ENCODE peak calls at places on chromosomes 16 and 17, in ten cellular contexts. F is AG09309; K is cardiac muscle cell; Y is fibroblast of lung; I is endodermal cell; L is mesothelial cell of epicardium; A is bronchial epithelial cell; N is foreskin keratinocyte; U is CD8-positive, alpha-beta T cell; O is cardiac fibroblast. E is an unnamed sample.

GRCh38 chr16:79758615-79759346 is 158.2 kb upstream of the MAF start:
- DNase-seq in L (no peak), F (no peak), O (no peak), Y (peak; percentile 57), A (peak; percentile 78), K (no peak), U (no peak), N (peak; percentile 87), I (no peak), E (no peak)

GRCh38 chr16:21599994-21600773 is 807 bp downstream of the METTL9 start:
- DNase-seq in N (peak; percentile 58), U (no peak), I (no peak), A (peak; percentile 68), K (peak; percentile 48), F (no peak), Y (peak; percentile 40), L (no peak), O (peak; percentile 65), E (no peak)

GRCh38 chr17:34736611-34737010 is 157.2 kb downstream of the TMEM132E start:
- DNase-seq in I (peak; percentile 41), O (no peak), L (no peak), Y (no peak), F (no peak), N (no peak), U (no peak), A (no peak), K (no peak), E (no peak)

GRCh38 chr16:53864819-53865491 is 161.0 kb downstream of the FTO start:
- DNase-seq in N (peak; percentile 68), L (no peak), F (no peak), K (peak; percentile 11), I (no peak), O (peak; percentile 59), A (peak; percentile 90), U (no peak), Y (no peak), E (no peak)

GRCh38 chr17:42428141-42428944 is 5.3 kb upstream of the CAVIN1 start:
- DNase-seq in A (peak; percentile 99), O (peak; percentile 99), N (peak; percentile 99), I (peak; percentile 85), Y (peak; percentile 95), K (peak; percentile 94), U (peak; percentile 47), F (peak; percentile 97), L (no peak), E (no peak)

GRCh38 chr17:9566067-9566466 is 9.6 kb downstream of the STX8 start:
- DNase-seq in F (no peak), Y (no peak), U (no peak), K (no peak), L (no peak), N (no peak), I (no peak), A (no peak), O (no peak), E (no peak)

GRCh38 chr17:81010935-81011334 is 19.3 kb downstream of the CHMP6 start:
- DNase-seq in N (no peak), A (no peak), U (no peak), L (no peak), I (no peak), K (no peak), Y (no peak), O (no peak), F (no peak), E (no peak)

GRCh38 chr17:66714046-66715023 is 120.6 kb upstream of the CACNG5 start:
- DNase-seq in I (no peak), Y (no peak), K (no peak), F (no peak), N (no peak), U (no peak), O (no peak), A (no peak), L (no peak), E (no peak)

GRCh38 chr16:14028207-14028606 is 42.9 kb upstream of the MRTFB start:
- DNase-seq in Y (no peak), U (no peak), K (no peak), N (no peak), O (no peak), A (no peak), F (no peak), L (no peak), I (no peak), E (no peak)

GRCh38 chr17:64200080-64201042 is 62.7 kb downstream of the TEX2 start:
- DNase-seq in L (no peak), F (no peak), I (no peak), Y (peak; percentile 50), U (no peak), O (peak; percentile 42), A (no peak), N (no peak), K (peak; percentile 74), E (no peak)

GRCh38 chr17:8125947-8126305 is 2.0 kb upstream of the HES7 start:
- DNase-seq in A (no peak), O (peak; percentile 33), Y (peak; percentile 34), U (no peak), N (peak; percentile 38), F (no peak), L (no peak), K (no peak), I (peak; percentile 88), E (no peak)

GRCh38 chr16:53882310-53882709 is 178.4 kb downstream of the FTO start:
- DNase-seq in L (no peak), A (no peak), K (no peak), F (no peak), N (no peak), O (no peak), Y (no peak), I (no peak), U (no peak), E (no peak)

GRCh38 chr16:10566613-10567012 is 13.8 kb downstream of the EMP2 start:
- DNase-seq in U (no peak), O (no peak), K (no peak), N (no peak), Y (no peak), A (no peak), I (peak; percentile 59), F (no peak), L (no peak), E (no peak)

GRCh38 chr17:82553210-82553930 is 33.8 kb downstream of the FOXK2 start:
- DNase-seq in K (no peak), U (no peak), O (no peak), A (no peak), F (no peak), Y (no peak), I (peak; percentile 73), N (no peak), L (no peak), E (no peak)
- TF ChIP-seq CTCF in K (no peak), U (no peak), O (no peak), A (no peak), F (no peak), Y (no peak), I (no peak), N (no peak), L (no peak), E (no peak)

GRCh38 chr17:53122966-53123365 is 699.8 kb upstream of the KIF2B start:
- DNase-seq in O (no peak), A (no peak), I (no peak), Y (no peak), U (no peak), L (no peak), N (no peak), F (no peak), K (no peak), E (no peak)

GRCh38 chr17:53118948-53119347 is 703.8 kb upstream of the KIF2B start:
- DNase-seq in K (no peak), O (no peak), I (no peak), N (no peak), L (no peak), U (no peak), Y (no peak), F (no peak), A (no peak), E (no peak)

GRCh38 chr17:53119773-53120172 is 703.0 kb upstream of the KIF2B start:
- DNase-seq in I (no peak), K (no peak), A (no peak), F (no peak), N (no peak), U (no peak), L (no peak), O (no peak), Y (no peak), E (no peak)
- TF ChIP-seq CTCF in I (no peak), K (no peak), A (no peak), F (no peak), N (no peak), U (no peak), L (no peak), O (no peak), Y (no peak), E (no peak)

GRCh38 chr16:77500286-77500598 is 65.4 kb upstream of the ADAMTS18 start:
- DNase-seq in N (no peak), A (no peak), O (no peak), L (no peak), K (no peak), U (no peak), F (no peak), Y (no peak), I (peak; percentile 59), E (no peak)

GRCh38 chr16:77496934-77497333 is 62.1 kb upstream of the ADAMTS18 start:
- DNase-seq in I (no peak), O (peak; percentile 47), Y (no peak), U (no peak), F (no peak), K (no peak), N (no peak), L (no peak), A (no peak), E (no peak)

GRCh38 chr16:77501260-77501659 is 66.4 kb upstream of the ADAMTS18 start:
- DNase-seq in K (no peak), I (no peak), O (no peak), U (no peak), A (no peak), F (no peak), L (no peak), N (no peak), Y (no peak), E (no peak)

GRCh38 chr16:77502448-77502847 is 67.6 kb upstream of the ADAMTS18 start:
- DNase-seq in I (no peak), A (no peak), L (no peak), U (no peak), K (no peak), N (no peak), Y (no peak), O (no peak), F (no peak), E (no peak)

GRCh38 chr16:77499373-77500285 is 64.8 kb upstream of the ADAMTS18 start:
- DNase-seq in K (peak; percentile 69), O (peak; percentile 80), Y (peak; percentile 43), A (no peak), F (peak; percentile 11), U (no peak), I (peak; percentile 47), N (no peak), L (no peak), E (no peak)
- TF ChIP-seq CTCF in K (peak; percentile 4), O (peak; percentile 16), Y (no peak), A (no peak), F (no peak), U (no peak), I (no peak), N (no peak), L (no peak), E (no peak)

DNA sequence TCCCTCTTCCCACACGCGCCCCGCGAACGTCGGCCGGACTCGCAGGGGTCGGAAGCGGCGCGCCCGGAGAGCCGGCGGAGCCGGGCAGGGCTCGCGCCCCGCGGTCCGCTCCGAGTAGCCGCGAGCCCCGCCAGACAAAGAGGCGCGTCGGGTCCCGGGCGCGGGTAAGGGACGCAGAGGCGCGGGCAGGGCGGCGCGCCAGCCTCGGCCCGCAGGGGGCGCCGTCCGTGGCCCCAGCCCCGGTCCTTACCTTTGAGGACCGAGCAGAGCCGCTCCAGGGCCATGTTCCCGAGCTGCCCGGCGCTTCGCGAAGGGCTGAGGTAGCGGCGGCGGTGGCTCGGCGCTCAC is 442 bp downstream of the NETO2 start:
- DNase-seq in K (peak; percentile 80), L (peak; percentile 39), F (no peak), Y (peak; percentile 62), I (peak; percentile 93), N (peak; percentile 62), U (peak; percentile 50), A (peak; percentile 47), O (peak; percentile 71), E (peak; percentile 27)
- TF ChIP-seq CTCF in K (peak; percentile 61), L (peak; percentile 79), F (peak; percentile 40), Y (peak; percentile 47), I (peak; percentile 94), N (peak; percentile 85), U (peak; percentile 48), A (peak; percentile 69), O (no peak), E (peak; percentile 55)

E was measured in D721Med.